ENCODE peak calls at places on chromosomes 7 and 10, in five cellular contexts. E is RWPE1, O is tibial artery, H is endodermal cell, K is mesendoderm. N is an unnamed sample.
A peak's percentile ranks its signal among the peaks of the same experiment; 100 is the strongest.

GRCh38 chr7:18724311-18724710 is 228.8 kb downstream of the HDAC9 start:
- DNase-seq in K (no peak), E (no peak), H (no peak), O (no peak), N (no peak)

GRCh38 chr7:142482899-142483658 is 225.2 kb upstream of the PRSS58 start:
- DNase-seq in K (peak; percentile 73), H (peak; percentile 83), E (peak; percentile 25), O (peak; percentile 41), N (peak; percentile 57)

GRCh38 chr7:128885370-128886187 is 22.9 kb downstream of the ATP6V1F start:
- DNase-seq in O (no peak), K (no peak), E (no peak), H (no peak), N (no peak)

GRCh38 chr10:88707429-88708110 is 1.5 kb downstream of the LIPK start:
- DNase-seq in H (no peak), O (no peak), E (peak; percentile 81), K (peak; percentile 35), N (no peak)

GRCh38 chr7:151168022-151168786 is 710 bp upstream of the GBX1 start:
- DNase-seq in H (peak; percentile 92), K (peak; percentile 60), O (no peak), E (no peak), N (no peak)

GRCh38 chr10:116417821-116418220 is 9.8 kb upstream of the PNLIPRP3 start:
- DNase-seq in E (peak; percentile 51), H (no peak), O (no peak), K (no peak), N (no peak)

GRCh38 chr10:12927896-12928295 is 73.6 kb downstream of the CCDC3 start:
- DNase-seq in K (no peak), E (peak; percentile 42), O (no peak), H (no peak), N (no peak)

GRCh38 chr7:68258569-68258968 is 1261.9 kb downstream of the TYW1 start:
- DNase-seq in E (no peak), O (no peak), K (no peak), H (no peak), N (no peak)

GRCh38 chr7:106462365-106462859 is 177.6 kb upstream of the NAMPT start:
- DNase-seq in E (peak; percentile 57), O (no peak), K (peak; percentile 23), H (no peak), N (no peak)

GRCh38 chr10:87750001-87750651 is 67.9 kb downstream of the ATAD1 start:
- DNase-seq in O (no peak), H (no peak), E (no peak), K (peak; percentile 66), N (no peak)

GRCh38 chr7:66050990-66051424 is 24.6 kb upstream of the ASL start:
- DNase-seq in O (no peak), H (no peak), K (peak; percentile 22), E (peak; percentile 68), N (peak; percentile 63)

GRCh38 chr7:35593896-35594295 is 101.0 kb downstream of the HERPUD2 start:
- DNase-seq in H (peak; percentile 89), O (no peak), E (no peak), K (peak; percentile 66), N (no peak)

GRCh38 chr7:155483868-155484325 is 26.0 kb downstream of the EN2 start:
- DNase-seq in O (no peak), H (no peak), K (no peak), E (peak; percentile 24), N (no peak)

GRCh38 chr7:133904766-133905165 is 222.4 kb upstream of the LRGUK start:
- DNase-seq in K (peak; percentile 1), H (no peak), O (no peak), E (no peak), N (no peak)

GRCh38 chr7:134856141-134856540 is 76.7 kb downstream of the CALD1 start:
- DNase-seq in E (no peak), K (peak; percentile 93), H (no peak), O (no peak), N (no peak)

GRCh38 chr7:113085781-113086390 is 741 bp downstream of the GPR85 start:
- DNase-seq in H (no peak), K (peak; percentile 13), O (no peak), E (no peak), N (peak; percentile 44)

GRCh38 chr7:134908289-134908688 is 78.0 kb upstream of the AGBL3 start:
- DNase-seq in E (no peak), K (no peak), O (no peak), H (no peak), N (no peak)

GRCh38 chr10:70461397-70462348 is 16.9 kb upstream of the PALD1 start:
- DNase-seq in K (peak; percentile 79), H (peak; percentile 87), E (peak; percentile 85), O (peak; percentile 54), N (peak; percentile 54)

GRCh38 chr7:96826089-96826488 is 116.4 kb upstream of the SEM1 start:
- DNase-seq in H (no peak), E (no peak), O (no peak), K (peak; percentile 4), N (no peak)

DNA sequence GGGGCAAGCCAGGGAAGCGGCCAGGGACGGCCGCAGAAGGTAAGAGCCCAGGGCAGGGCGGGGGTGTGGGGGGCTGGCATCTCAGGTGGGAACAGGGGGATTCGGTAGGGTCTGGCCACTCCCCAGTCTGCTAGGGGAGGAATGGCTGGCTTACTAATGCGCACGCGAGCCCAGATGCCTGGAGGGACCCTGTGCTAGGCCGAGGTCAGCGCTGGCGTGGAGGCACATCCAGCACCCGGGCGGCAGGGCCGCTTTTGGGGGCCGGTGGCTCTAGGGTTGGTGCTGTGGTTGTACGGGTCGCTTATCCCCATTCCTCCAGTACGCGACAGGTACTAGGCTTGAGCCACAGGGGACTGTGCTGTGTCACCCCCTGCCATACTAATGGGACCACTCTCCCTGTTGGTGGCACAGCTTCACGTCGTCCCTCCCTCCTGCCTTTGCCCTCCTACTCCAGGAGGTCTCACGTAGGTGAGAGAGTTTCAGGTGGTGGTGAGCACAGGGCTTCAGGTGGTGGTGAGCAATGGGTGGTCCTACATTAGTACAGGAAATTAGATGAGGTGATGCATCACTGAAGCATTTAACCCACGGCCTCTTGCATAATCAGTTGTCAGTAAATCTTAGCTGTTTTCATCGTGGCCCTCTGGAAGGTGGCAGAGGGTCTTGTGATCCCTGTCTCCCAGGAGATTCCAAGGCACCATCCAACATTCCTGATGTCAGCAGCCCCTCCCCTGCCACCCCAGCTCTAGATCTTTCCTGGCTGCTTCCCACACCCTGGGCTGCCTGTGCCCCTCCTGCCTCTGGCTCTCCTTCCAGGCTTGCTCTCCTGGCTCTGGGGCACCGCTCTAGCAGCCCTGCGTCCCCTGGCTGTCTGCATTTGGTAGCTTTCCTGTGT is 981 bp downstream of the AEBP1 start:
- DNase-seq in H (peak; percentile 72), O (peak; percentile 81), E (no peak), K (peak; percentile 81), N (no peak)
- H3K27ac ChIP-seq in H (no peak overlapping the region), O (peak overlapping the region; percentile 98), E (peak overlapping the region; percentile 45), K (no peak overlapping the region), N (peak overlapping the region; percentile 76)

DNA sequence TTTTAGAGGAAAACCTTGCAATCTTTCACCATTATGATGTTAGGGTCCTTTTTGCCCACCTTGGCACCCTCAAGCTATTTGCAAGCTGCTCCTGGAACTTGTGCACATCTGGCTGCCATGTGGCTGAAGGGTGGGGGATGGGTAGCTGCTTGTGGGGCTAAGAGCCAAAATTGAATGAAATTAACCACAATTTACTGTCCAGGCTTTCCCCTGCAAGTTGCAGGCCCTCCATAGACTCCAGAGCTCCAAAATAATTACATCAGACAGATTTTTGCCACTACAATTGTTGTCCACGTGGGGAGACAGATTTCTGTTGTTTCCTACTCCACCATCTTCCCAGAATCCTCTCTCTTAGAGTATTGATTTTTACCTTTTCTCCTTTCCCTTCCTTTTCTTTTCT is 19.1 kb downstream of the PI4K2A start:
- DNase-seq in E (no peak), H (no peak), K (no peak), O (no peak), N (no peak)
- H3K27ac ChIP-seq in E (peak overlapping the region; percentile 73), H (no peak overlapping the region), K (no peak overlapping the region), O (no peak overlapping the region), N (no peak overlapping the region)

GRCh38 chr10:32954080-32954479 is 4.0 kb downstream of the ITGB1 start:
- DNase-seq in E (no peak), K (no peak), H (no peak), O (no peak), N (no peak)

GRCh38 chr10:32954545-32955298 is 3.3 kb downstream of the ITGB1 start:
- DNase-seq in E (no peak), K (no peak), O (no peak), H (no peak), N (no peak)

GRCh38 chr10:32955790-32956189 is 2.2 kb downstream of the ITGB1 start:
- DNase-seq in E (no peak), O (no peak), K (no peak), H (no peak), N (no peak)

GRCh38 chr10:32956365-32957197 is 1.4 kb downstream of the ITGB1 start:
- DNase-seq in O (no peak), K (no peak), E (no peak), H (no peak), N (no peak)

GRCh38 chr10:32955299-32955772 is 2.7 kb downstream of the ITGB1 start:
- DNase-seq in E (no peak), K (no peak), H (no peak), O (no peak), N (no peak)
- H3K27ac ChIP-seq in E (no peak overlapping the region), K (no peak overlapping the region), H (no peak overlapping the region), O (peak overlapping the region; percentile 95), N (no peak overlapping the region)

DNA sequence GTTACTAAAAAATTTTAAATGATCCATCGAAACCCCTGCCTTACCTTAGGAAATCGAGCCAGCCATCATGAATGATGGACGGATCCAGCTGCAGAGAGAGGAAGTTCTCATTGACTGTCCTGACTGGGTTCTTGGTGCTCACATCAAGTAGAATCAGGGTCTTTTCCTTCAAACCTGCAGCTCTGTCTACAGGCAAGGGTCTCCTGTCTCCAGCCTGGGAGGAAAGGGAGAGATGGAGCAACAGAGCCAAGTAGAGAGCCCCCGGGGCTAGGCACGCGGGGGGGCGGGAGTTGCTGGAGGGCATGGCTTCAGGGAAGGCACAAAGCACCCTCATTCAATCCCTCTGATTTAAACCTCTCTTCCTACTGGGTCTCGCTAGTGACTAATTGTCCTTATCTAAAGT is at the start of gene HPSE2:
- DNase-seq in O (no peak), E (no peak), K (no peak), H (peak; percentile 71), N (no peak)
- H3K27ac ChIP-seq in O (peak within 1 kb of the TSS; percentile 86), E (no peak within 1 kb of the TSS), K (no peak within 1 kb of the TSS), H (no peak within 1 kb of the TSS), N (no peak within 1 kb of the TSS)

GRCh38 chr10:79167537-79167936 is 98.8 kb downstream of the ZMIZ1 start:
- DNase-seq in K (no peak), H (no peak), E (no peak), O (no peak), N (no peak)

GRCh38 chr10:79170226-79170752 is 101.5 kb downstream of the ZMIZ1 start:
- DNase-seq in K (no peak), E (no peak), H (no peak), O (no peak), N (no peak)

GRCh38 chr10:79166741-79167140 is 98.0 kb downstream of the ZMIZ1 start:
- DNase-seq in H (no peak), O (no peak), K (no peak), E (no peak), N (no peak)

GRCh38 chr10:79166312-79166721 is 97.6 kb downstream of the ZMIZ1 start:
- DNase-seq in O (no peak), E (no peak), H (no peak), K (no peak), N (no peak)

DNA sequence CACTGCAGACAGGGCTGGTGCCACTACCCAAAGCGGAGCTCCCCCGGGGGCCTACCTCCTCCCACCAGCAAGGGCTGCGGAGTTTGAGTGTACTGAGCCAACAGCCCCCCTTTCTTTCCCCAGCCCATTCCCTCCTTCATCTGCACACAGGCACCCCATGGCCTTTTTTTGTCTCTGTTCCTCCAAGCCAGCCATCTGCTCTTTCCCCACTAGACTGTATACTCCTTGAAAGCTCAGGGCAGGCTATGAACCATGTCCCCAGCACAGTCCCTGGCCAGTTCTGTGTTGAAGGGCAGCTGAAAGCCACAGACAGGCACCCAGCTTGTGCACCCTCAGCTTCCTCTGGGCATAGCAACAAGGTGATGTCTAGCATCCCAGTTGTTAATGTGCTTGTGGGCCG is 99.5 kb downstream of the ZMIZ1 start:
- DNase-seq in H (no peak), O (no peak), K (no peak), E (no peak), N (no peak)
- H3K27ac ChIP-seq in H (peak overlapping the region; percentile 71), O (no peak overlapping the region), K (no peak overlapping the region), E (peak overlapping the region; percentile 29), N (no peak overlapping the region)

N was measured in dorsolateral prefrontal cortex.